ENCODE peak calls at places on chromosome X, in four cellular contexts. One of them, this sample, is unnamed.

GRCh38 chrX:134431894-134432293 is 28.1 kb upstream of the HPRT1 start:
- DNase-seq in heart right ventricle: no peak
- DNase-seq in fibroblast of lung: peak
- DNase-seq in iPS DF 6.9: no peak
- DNase-seq in this sample: peak

GRCh38 chrX:47239199-47239598 is 6.4 kb downstream of the USP11 start:
- DNase-seq in heart right ventricle: no peak
- DNase-seq in fibroblast of lung: no peak
- DNase-seq in iPS DF 6.9: no peak
- DNase-seq in this sample: no peak

GRCh38 chrX:2710496-2710895 is 19.4 kb downstream of the CD99 start:
- DNase-seq in heart right ventricle: no peak
- DNase-seq in fibroblast of lung: peak
- DNase-seq in iPS DF 6.9: no peak
- DNase-seq in this sample: peak

GRCh38 chrX:13048265-13048664 is 3.8 kb upstream of the FAM9C start:
- DNase-seq in heart right ventricle: no peak
- DNase-seq in fibroblast of lung: no peak
- DNase-seq in iPS DF 6.9: no peak
- DNase-seq in this sample: no peak

GRCh38 chrX:107581923-107582322 is 46.4 kb upstream of the PRPS1 start:
- DNase-seq in heart right ventricle: no peak
- DNase-seq in fibroblast of lung: no peak
- DNase-seq in iPS DF 6.9: no peak
- DNase-seq in this sample: no peak

GRCh38 chrX:43718956-43719355 is 62.9 kb downstream of the MAOA start:
- DNase-seq in heart right ventricle: no peak
- DNase-seq in fibroblast of lung: no peak
- DNase-seq in iPS DF 6.9: no peak
- DNase-seq in this sample: no peak

GRCh38 chrX:56763556-56764152 is 34.6 kb downstream of the NBDY start:
- DNase-seq in heart right ventricle: no peak
- DNase-seq in fibroblast of lung: peak
- DNase-seq in iPS DF 6.9: no peak
- DNase-seq in this sample: peak

GRCh38 chrX:136310411-136310810 is 9.6 kb downstream of the ADGRG4 start:
- DNase-seq in heart right ventricle: no peak
- DNase-seq in fibroblast of lung: peak
- DNase-seq in iPS DF 6.9: no peak
- DNase-seq in this sample: no peak

GRCh38 chrX:106906361-106906760 is 3.2 kb upstream of the RIPPLY1 start:
- DNase-seq in heart right ventricle: no peak
- DNase-seq in fibroblast of lung: no peak
- DNase-seq in iPS DF 6.9: no peak
- DNase-seq in this sample: no peak

GRCh38 chrX:16852617-16853179 is 17.5 kb downstream of the RBBP7 start:
- DNase-seq in heart right ventricle: no peak
- DNase-seq in fibroblast of lung: no peak
- DNase-seq in iPS DF 6.9: no peak
- DNase-seq in this sample: no peak

GRCh38 chrX:155179343-155179997 is 36.8 kb upstream of the VBP1 start:
- DNase-seq in heart right ventricle: no peak
- DNase-seq in fibroblast of lung: no peak
- DNase-seq in iPS DF 6.9: no peak
- DNase-seq in this sample: no peak

GRCh38 chrX:115571712-115572111 is 10.7 kb downstream of the PLS3 start:
- DNase-seq in heart right ventricle: no peak
- DNase-seq in fibroblast of lung: no peak
- DNase-seq in iPS DF 6.9: no peak
- DNase-seq in this sample: no peak

GRCh38 chrX:46758956-46759644 is at the start of gene SLC9A7:
- DNase-seq in heart right ventricle: peak
- DNase-seq in fibroblast of lung: peak
- DNase-seq in iPS DF 6.9: no peak
- DNase-seq in this sample: peak

GRCh38 chrX:65581661-65582339 is 47.2 kb upstream of the LAS1L start:
- DNase-seq in heart right ventricle: peak
- DNase-seq in fibroblast of lung: peak
- DNase-seq in iPS DF 6.9: peak
- DNase-seq in this sample: peak

GRCh38 chrX:1581132-1581531 is 10.3 kb upstream of the AKAP17A start:
- DNase-seq in heart right ventricle: peak
- DNase-seq in fibroblast of lung: no peak
- DNase-seq in iPS DF 6.9: peak
- DNase-seq in this sample: peak

GRCh38 chrX:65706041-65706828 is 38.8 kb downstream of the MSN start:
- DNase-seq in heart right ventricle: peak
- DNase-seq in fibroblast of lung: peak
- DNase-seq in iPS DF 6.9: no peak
- DNase-seq in this sample: no peak

GRCh38 chrX:40012039-40012799 is 85.5 kb downstream of the BCOR start:
- DNase-seq in heart right ventricle: peak
- DNase-seq in fibroblast of lung: peak
- DNase-seq in iPS DF 6.9: no peak
- DNase-seq in this sample: no peak

GRCh38 chrX:70755850-70756249 is 152.7 kb downstream of the TEX11 start:
- DNase-seq in heart right ventricle: no peak
- DNase-seq in fibroblast of lung: no peak
- DNase-seq in iPS DF 6.9: peak
- DNase-seq in this sample: peak

GRCh38 chrX:70096052-70096451 is 33.8 kb downstream of the OTUD6A start:
- DNase-seq in heart right ventricle: no peak
- DNase-seq in fibroblast of lung: no peak
- DNase-seq in iPS DF 6.9: no peak
- DNase-seq in this sample: no peak

GRCh38 chrX:14697453-14697852 is 168.1 kb downstream of the GLRA2 start:
- DNase-seq in heart right ventricle: no peak
- DNase-seq in fibroblast of lung: no peak
- DNase-seq in iPS DF 6.9: peak
- DNase-seq in this sample: peak

GRCh38 chrX:15724911-15725310 is 13.2 kb upstream of the CA5B start:
- DNase-seq in heart right ventricle: no peak
- DNase-seq in fibroblast of lung: no peak
- DNase-seq in iPS DF 6.9: no peak
- DNase-seq in this sample: no peak

GRCh38 chrX:21802844-21803243 is 36.6 kb upstream of the MBTPS2 start:
- DNase-seq in heart right ventricle: no peak
- DNase-seq in fibroblast of lung: no peak
- DNase-seq in iPS DF 6.9: no peak
- DNase-seq in this sample: no peak

GRCh38 chrX:29880977-29881376 is 334.4 kb upstream of the MAGEB2 start:
- DNase-seq in heart right ventricle: no peak
- DNase-seq in fibroblast of lung: no peak
- DNase-seq in iPS DF 6.9: no peak
- DNase-seq in this sample: no peak

GRCh38 chrX:30607155-30607554 is 29.6 kb upstream of the TASL start:
- DNase-seq in heart right ventricle: no peak
- DNase-seq in fibroblast of lung: no peak
- DNase-seq in iPS DF 6.9: no peak
- DNase-seq in this sample: no peak

GRCh38 chrX:55778322-55778721 is 60.8 kb downstream of the RRAGB start:
- DNase-seq in heart right ventricle: no peak
- DNase-seq in fibroblast of lung: peak
- DNase-seq in iPS DF 6.9: no peak
- DNase-seq in this sample: no peak

GRCh38 chrX:54064564-54064963 is 20.3 kb upstream of the PHF8 start:
- DNase-seq in heart right ventricle: no peak
- DNase-seq in fibroblast of lung: no peak
- DNase-seq in iPS DF 6.9: no peak
- DNase-seq in this sample: no peak

GRCh38 chrX:124435616-124436015 is 89.3 kb downstream of the SH2D1A start:
- DNase-seq in heart right ventricle: no peak
- DNase-seq in fibroblast of lung: no peak
- DNase-seq in iPS DF 6.9: no peak
- DNase-seq in this sample: no peak

DNA sequence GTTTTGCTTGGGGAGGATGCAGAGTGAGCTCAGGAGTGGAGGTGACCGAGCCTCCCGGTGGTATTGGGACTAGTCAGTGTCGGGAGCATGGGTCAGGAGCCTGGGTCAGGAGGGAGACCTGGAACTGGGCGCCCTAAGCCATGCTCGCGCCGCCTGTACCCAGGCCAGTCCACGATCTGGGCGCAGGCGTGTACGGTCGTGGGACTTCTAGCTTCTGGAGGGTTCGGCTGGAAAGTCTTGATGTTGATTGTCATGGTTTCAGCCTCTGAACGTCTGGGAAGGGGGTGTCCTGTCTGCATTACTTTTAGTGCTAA is 244 bp downstream of the EIF2S3 start:
- DNase-seq in heart right ventricle: no peak
- DNase-seq in fibroblast of lung: peak
- DNase-seq in iPS DF 6.9: no peak
- DNase-seq in this sample: no peak
- H3K27ac ChIP-seq in heart right ventricle: peak
- H3K27ac ChIP-seq in fibroblast of lung: peak
- H3K27ac ChIP-seq in iPS DF 6.9: no peak
- H3K27ac ChIP-seq in this sample: no peak

DNA sequence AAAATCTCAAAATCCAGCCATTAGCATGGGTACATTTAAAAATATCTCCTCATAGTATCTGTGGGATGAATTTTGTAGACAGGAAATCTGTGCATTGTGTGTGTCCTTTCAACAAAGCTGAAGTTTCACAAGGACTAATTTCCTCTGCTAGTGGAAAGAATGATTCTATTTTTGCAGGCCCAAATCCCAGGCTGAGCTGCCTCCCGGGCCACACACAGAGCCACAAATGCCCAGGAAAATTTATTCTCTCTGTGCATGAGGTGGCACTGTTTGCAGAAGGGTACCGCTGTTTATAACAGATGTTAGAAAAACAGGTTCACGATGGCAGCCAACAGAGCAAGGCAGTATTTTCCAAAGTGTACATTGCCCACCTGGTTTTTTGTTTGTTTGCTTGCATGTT is 11.0 kb upstream of the VCX3B start:
- DNase-seq in heart right ventricle: no peak
- DNase-seq in fibroblast of lung: no peak
- DNase-seq in iPS DF 6.9: no peak
- DNase-seq in this sample: no peak
- H3K27ac ChIP-seq in heart right ventricle: peak
- H3K27ac ChIP-seq in fibroblast of lung: no peak
- H3K27ac ChIP-seq in iPS DF 6.9: no peak
- H3K27ac ChIP-seq in this sample: no peak

GRCh38 chrX:38890326-38890725 is 89.1 kb downstream of the MID1IP1 start:
- DNase-seq in heart right ventricle: no peak
- DNase-seq in fibroblast of lung: no peak
- DNase-seq in iPS DF 6.9: no peak
- DNase-seq in this sample: no peak
- H3K27ac ChIP-seq in heart right ventricle: no peak
- H3K27ac ChIP-seq in fibroblast of lung: no peak
- H3K27ac ChIP-seq in iPS DF 6.9: no peak
- H3K27ac ChIP-seq in this sample: no peak

GRCh38 chrX:68848189-68848940 is 19.5 kb downstream of the EFNB1 start:
- DNase-seq in heart right ventricle: no peak
- DNase-seq in fibroblast of lung: no peak
- DNase-seq in iPS DF 6.9: no peak
- DNase-seq in this sample: no peak
- H3K27ac ChIP-seq in heart right ventricle: no peak
- H3K27ac ChIP-seq in fibroblast of lung: no peak
- H3K27ac ChIP-seq in iPS DF 6.9: no peak
- H3K27ac ChIP-seq in this sample: no peak

DNA sequence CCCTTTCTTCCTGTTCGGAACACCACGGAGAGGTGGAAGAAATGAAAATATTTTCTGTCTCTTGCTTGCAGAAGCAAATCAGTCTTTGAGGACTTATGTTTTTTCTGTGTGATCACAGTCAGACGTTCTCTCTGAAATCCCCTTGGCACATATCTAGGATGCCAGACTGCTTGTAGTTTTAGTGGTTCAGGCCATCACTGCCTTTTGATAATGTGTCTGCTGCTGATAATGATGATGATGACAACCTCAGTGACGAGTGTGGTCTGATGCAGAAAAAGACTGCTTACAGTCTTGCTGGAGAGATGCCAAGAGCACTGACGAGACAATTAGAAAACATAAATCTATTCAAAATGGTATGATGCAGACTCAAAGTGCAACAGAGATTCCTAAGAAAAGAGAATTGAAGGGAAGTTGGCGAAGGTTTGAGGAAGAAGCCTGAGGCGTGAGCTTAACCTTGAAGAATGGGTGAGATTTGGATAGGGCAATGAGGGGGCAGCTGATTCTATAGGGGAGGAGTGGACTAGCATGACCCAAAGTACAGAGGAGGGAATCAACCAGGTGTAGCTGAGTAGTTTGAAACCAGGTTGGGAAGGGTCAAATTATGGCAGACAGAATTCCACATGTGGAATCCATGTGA is 7.9 kb downstream of the RAB33A start:
- DNase-seq in heart right ventricle: no peak
- DNase-seq in fibroblast of lung: peak
- DNase-seq in iPS DF 6.9: no peak
- DNase-seq in this sample: peak
- H3K27ac ChIP-seq in heart right ventricle: no peak
- H3K27ac ChIP-seq in fibroblast of lung: no peak
- H3K27ac ChIP-seq in iPS DF 6.9: no peak
- H3K27ac ChIP-seq in this sample: peak

GRCh38 chrX:152900937-152901445 is 3.1 kb downstream of the ZNF185 start:
- DNase-seq in heart right ventricle: no peak
- DNase-seq in fibroblast of lung: no peak
- DNase-seq in iPS DF 6.9: no peak
- DNase-seq in this sample: no peak
- H3K27ac ChIP-seq in heart right ventricle: no peak
- H3K27ac ChIP-seq in fibroblast of lung: no peak
- H3K27ac ChIP-seq in iPS DF 6.9: no peak
- H3K27ac ChIP-seq in this sample: no peak

DNA sequence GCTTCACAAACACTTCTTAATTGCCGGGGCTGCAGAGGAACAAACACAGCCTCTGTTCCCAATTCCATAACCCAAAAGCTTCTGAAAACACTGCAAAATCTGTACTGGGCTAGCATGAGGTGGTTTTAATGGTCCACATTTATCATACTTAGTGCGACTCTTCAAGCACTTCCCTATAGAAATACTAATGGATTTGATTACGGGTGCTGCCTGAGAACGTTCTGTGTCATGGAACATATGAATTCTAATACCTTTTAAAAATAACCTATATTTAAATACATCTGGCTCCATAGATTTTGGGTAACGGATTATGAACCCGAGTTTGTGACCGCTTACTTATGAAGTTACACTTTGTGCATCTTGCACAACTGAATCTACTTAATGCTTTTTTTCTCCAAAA is 35.4 kb upstream of the STS start:
- DNase-seq in heart right ventricle: no peak
- DNase-seq in fibroblast of lung: no peak
- DNase-seq in iPS DF 6.9: no peak
- DNase-seq in this sample: no peak
- H3K27ac ChIP-seq in heart right ventricle: no peak
- H3K27ac ChIP-seq in fibroblast of lung: no peak
- H3K27ac ChIP-seq in iPS DF 6.9: no peak
- H3K27ac ChIP-seq in this sample: no peak

DNA sequence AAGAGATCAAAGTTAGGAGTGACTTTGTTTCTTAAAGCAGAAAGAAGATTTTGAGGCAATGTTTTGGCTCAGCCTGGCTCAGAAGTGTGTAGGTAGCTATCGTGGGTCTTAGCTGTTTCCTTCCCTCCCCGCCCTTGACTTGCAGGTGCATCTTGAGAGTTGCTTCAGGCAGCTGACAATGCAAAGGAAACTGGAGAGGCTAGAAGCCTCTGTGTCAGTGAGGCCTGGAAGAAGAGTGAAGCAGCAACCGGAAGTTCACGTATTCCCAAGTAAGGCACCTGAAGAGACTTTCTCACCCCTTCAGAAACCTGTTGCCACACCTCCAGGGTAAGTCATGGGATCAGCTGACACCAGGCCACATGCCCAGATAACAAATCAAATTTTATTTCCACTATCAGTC is 10.6 kb upstream of the XKRX start:
- DNase-seq in heart right ventricle: no peak
- DNase-seq in fibroblast of lung: no peak
- DNase-seq in iPS DF 6.9: no peak
- DNase-seq in this sample: no peak
- H3K27ac ChIP-seq in heart right ventricle: no peak
- H3K27ac ChIP-seq in fibroblast of lung: no peak
- H3K27ac ChIP-seq in iPS DF 6.9: no peak
- H3K27ac ChIP-seq in this sample: no peak